ENCODE peak calls at places on chromosomes 13 and 19, in seven cellular contexts. V, C, K, U, Q, H and T are unnamed samples.

GRCh38 chr19:7820588-7820987 is 9.4 kb upstream of the EVI5L start:
- DNase-seq in V (no peak), C (no peak), H (no peak), K (no peak), U (no peak), Q (no peak), T (no peak)

GRCh38 chr13:98214707-98215106 is 37.6 kb upstream of the RNF113B start:
- DNase-seq in K (no peak), H (no peak), C (no peak), Q (no peak), V (no peak), U (no peak), T (no peak)

GRCh38 chr19:6725513-6726231 is 5.2 kb upstream of the C3 start:
- DNase-seq in V (no peak), K (no peak), C (no peak), H (no peak), U (peak), Q (no peak), T (no peak)

GRCh38 chr19:7294571-7295212 is 478 bp upstream of the INSR start:
- DNase-seq in V (no peak), K (peak), U (peak), C (no peak), Q (peak), H (no peak), T (peak)

GRCh38 chr13:113410472-113411201 is 42.7 kb downstream of the ADPRHL1 start:
- DNase-seq in U (no peak), C (no peak), V (peak), K (no peak), Q (peak), H (peak), T (no peak)

GRCh38 chr13:113211774-113212173 is 2.4 kb downstream of the CUL4A start:
- DNase-seq in K (no peak), U (no peak), V (no peak), C (peak), H (no peak), Q (no peak), T (no peak)

GRCh38 chr13:91724591-91724990 is 326.2 kb downstream of the GPC5 start:
- DNase-seq in Q (no peak), V (no peak), H (no peak), C (no peak), U (no peak), K (no peak), T (no peak)

GRCh38 chr19:31613683-31614219 is 264.5 kb upstream of the TSHZ3 start:
- DNase-seq in V (no peak), Q (no peak), H (no peak), U (no peak), C (no peak), K (peak), T (no peak)

GRCh38 chr13:69331245-69331644 is 776.4 kb upstream of the ATXN8OS start:
- DNase-seq in C (no peak), Q (no peak), K (no peak), U (no peak), H (no peak), V (no peak), T (no peak)

GRCh38 chr13:74290324-74290773 is 156.1 kb upstream of the KLF12 start:
- DNase-seq in H (peak), C (peak), Q (no peak), K (no peak), V (no peak), U (peak), T (no peak)

GRCh38 chr13:44292545-44292944 is 81.1 kb upstream of the SERP2 start:
- DNase-seq in H (no peak), C (no peak), U (no peak), V (no peak), K (no peak), Q (no peak), T (no peak)

GRCh38 chr13:44930907-44931676 is 58.2 kb downstream of the NUFIP1 start:
- DNase-seq in H (no peak), K (no peak), C (no peak), Q (peak), V (no peak), U (no peak), T (no peak)

GRCh38 chr13:66528139-66528538 is 702.0 kb downstream of the PCDH9 start:
- DNase-seq in H (no peak), C (no peak), K (no peak), Q (no peak), U (no peak), V (no peak), T (no peak)

GRCh38 chr13:27774651-27775050 is 17.6 kb upstream of the GSX1 start:
- DNase-seq in H (no peak), V (no peak), K (no peak), U (no peak), C (no peak), Q (no peak), T (no peak)

GRCh38 chr13:48221301-48222190 is 11.5 kb upstream of the ITM2B start:
- DNase-seq in H (no peak), K (no peak), U (no peak), Q (no peak), V (no peak), C (no peak), T (peak)

GRCh38 chr13:60974296-60974695 is 441.4 kb downstream of the PCDH20 start:
- DNase-seq in V (no peak), H (no peak), U (no peak), C (no peak), Q (no peak), K (no peak), T (no peak)